ENCODE peak calls at places on chromosomes 6 and 20, in six cellular contexts. One of them, this sample, is unnamed.

GRCh38 chr20:18928626-18929025 is 115.0 kb downstream of the SCP2D1 start:
- DNase-seq in cardiac fibroblast: no peak
- DNase-seq in epithelial cell of esophagus: no peak
- DNase-seq in uterus: no peak
- DNase-seq in colonic mucosa: no peak
- DNase-seq in AG04450: no peak
- DNase-seq in this sample: no peak

GRCh38 chr6:169190970-169191369 is 62.7 kb downstream of the THBS2 start:
- DNase-seq in cardiac fibroblast: no peak
- DNase-seq in epithelial cell of esophagus: no peak
- DNase-seq in uterus: no peak
- DNase-seq in colonic mucosa: no peak
- DNase-seq in AG04450: no peak
- DNase-seq in this sample: no peak

GRCh38 chr6:110944681-110945151 is 13.8 kb upstream of the GTF3C6 start:
- DNase-seq in cardiac fibroblast: peak; percentile 67
- DNase-seq in epithelial cell of esophagus: peak; percentile 96
- DNase-seq in uterus: no peak
- DNase-seq in colonic mucosa: no peak
- DNase-seq in AG04450: peak; percentile 34
- DNase-seq in this sample: peak; percentile 78

GRCh38 chr6:143896096-143896880 is 32.0 kb downstream of the ZC2HC1B start:
- DNase-seq in cardiac fibroblast: no peak
- DNase-seq in epithelial cell of esophagus: peak; percentile 93
- DNase-seq in uterus: no peak
- DNase-seq in colonic mucosa: peak; percentile 32
- DNase-seq in AG04450: no peak
- DNase-seq in this sample: no peak

GRCh38 chr6:54074591-54075195 is 36.5 kb upstream of the MLIP start:
- DNase-seq in cardiac fibroblast: peak; percentile 32
- DNase-seq in epithelial cell of esophagus: no peak
- DNase-seq in uterus: no peak
- DNase-seq in colonic mucosa: no peak
- DNase-seq in AG04450: no peak
- DNase-seq in this sample: no peak

GRCh38 chr6:149202100-149202499 is 115.4 kb upstream of the TAB2 start:
- DNase-seq in cardiac fibroblast: no peak
- DNase-seq in epithelial cell of esophagus: no peak
- DNase-seq in uterus: no peak
- DNase-seq in colonic mucosa: no peak
- DNase-seq in AG04450: no peak
- DNase-seq in this sample: no peak

GRCh38 chr6:37693546-37694250 is 4.0 kb downstream of the MDGA1 start:
- DNase-seq in cardiac fibroblast: no peak
- DNase-seq in epithelial cell of esophagus: no peak
- DNase-seq in uterus: no peak
- DNase-seq in colonic mucosa: no peak
- DNase-seq in AG04450: no peak
- DNase-seq in this sample: no peak

GRCh38 chr6:51569594-51569993 is 517.8 kb downstream of the PKHD1 start:
- DNase-seq in cardiac fibroblast: no peak
- DNase-seq in epithelial cell of esophagus: peak; percentile 4
- DNase-seq in uterus: no peak
- DNase-seq in colonic mucosa: no peak
- DNase-seq in AG04450: no peak
- DNase-seq in this sample: no peak

GRCh38 chr20:10481671-10482070 is 46.6 kb downstream of the SLX4IP start:
- DNase-seq in cardiac fibroblast: no peak
- DNase-seq in epithelial cell of esophagus: no peak
- DNase-seq in uterus: no peak
- DNase-seq in colonic mucosa: no peak
- DNase-seq in AG04450: no peak
- DNase-seq in this sample: no peak

DNA sequence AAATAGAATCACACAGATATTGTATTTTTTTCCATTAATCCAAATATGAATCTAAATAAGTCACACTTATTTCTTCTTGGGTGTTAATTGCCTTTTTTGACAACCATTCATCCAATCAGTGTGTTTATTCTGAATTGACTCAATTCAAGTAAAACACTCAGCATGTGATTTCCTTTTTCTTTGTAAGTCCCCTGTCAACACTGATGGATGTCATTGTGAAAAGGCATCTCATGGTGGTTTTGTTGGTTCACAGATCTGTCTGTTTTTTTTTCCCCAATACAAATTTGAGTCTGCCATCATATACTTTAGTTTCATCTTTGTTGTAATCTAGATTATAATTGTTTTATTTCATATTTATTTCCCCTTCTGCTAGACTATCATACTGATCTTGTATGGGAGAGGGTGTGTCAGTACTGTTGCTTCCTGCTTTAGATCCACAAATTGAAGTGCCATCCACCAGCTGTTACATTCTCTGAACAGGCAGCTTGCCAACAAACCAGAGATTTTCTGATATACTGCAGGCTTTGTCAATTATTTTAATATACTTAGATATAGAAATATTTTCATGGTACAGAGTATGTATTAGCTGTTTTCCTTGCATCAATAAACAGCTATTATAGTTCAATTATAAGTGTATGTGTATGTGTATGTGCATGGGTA is 64.2 kb upstream of the FLRT3 start:
- DNase-seq in cardiac fibroblast: no peak
- DNase-seq in epithelial cell of esophagus: no peak
- DNase-seq in uterus: no peak
- DNase-seq in colonic mucosa: peak; percentile 19
- DNase-seq in AG04450: no peak
- DNase-seq in this sample: no peak
- TF ChIP-seq CTCF in cardiac fibroblast: no peak
- TF ChIP-seq CTCF in epithelial cell of esophagus: no peak
- TF ChIP-seq CTCF in uterus: no peak
- TF ChIP-seq CTCF in colonic mucosa: no peak
- TF ChIP-seq CTCF in AG04450: no peak
- TF ChIP-seq CTCF in this sample: no peak

GRCh38 chr6:135088818-135089809 is 34.5 kb upstream of the HBS1L start:
- DNase-seq in cardiac fibroblast: peak; percentile 42
- DNase-seq in epithelial cell of esophagus: peak; percentile 81
- DNase-seq in uterus: no peak
- DNase-seq in colonic mucosa: no peak
- DNase-seq in AG04450: peak; percentile 3
- DNase-seq in this sample: peak; percentile 11
- H3K4me3 ChIP-seq in cardiac fibroblast: peak overlapping the region; percentile 7
- H3K4me3 ChIP-seq in epithelial cell of esophagus: no peak overlapping the region
- H3K4me3 ChIP-seq in uterus: no peak overlapping the region
- H3K4me3 ChIP-seq in colonic mucosa: no peak overlapping the region
- H3K4me3 ChIP-seq in AG04450: no peak overlapping the region
- H3K4me3 ChIP-seq in this sample: no peak overlapping the region

DNA sequence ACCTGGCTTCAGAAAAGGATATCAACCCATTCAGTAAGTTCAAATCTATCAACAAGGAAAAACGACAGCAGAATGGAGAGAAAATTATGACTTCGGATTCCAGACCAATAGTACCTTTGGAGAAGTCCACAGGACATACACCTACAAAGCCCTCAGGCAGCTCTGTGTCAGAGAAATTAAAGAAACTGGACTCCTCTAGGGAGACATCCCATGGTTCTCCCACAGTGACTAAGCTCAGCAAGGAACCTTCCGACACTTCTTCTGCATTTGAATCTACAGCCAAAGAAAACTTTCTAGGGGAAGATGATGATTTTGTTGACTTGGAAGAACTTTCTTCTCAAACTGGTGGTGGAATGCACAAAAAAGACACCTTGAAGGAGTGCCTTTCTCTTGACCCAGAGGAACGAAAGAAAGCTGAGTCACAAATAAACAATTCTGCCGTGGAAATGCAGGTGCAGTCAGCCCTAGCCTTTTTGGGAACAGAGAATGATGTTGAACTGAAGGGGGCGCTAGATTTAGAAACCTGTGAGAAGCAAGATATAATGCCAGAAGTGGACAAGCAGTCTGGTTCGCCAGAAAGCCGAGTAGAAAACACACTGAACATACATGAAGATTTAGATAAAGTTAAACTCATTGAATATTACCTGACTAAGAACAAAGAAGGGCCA is 67.4 kb upstream of the HINT3 start:
- DNase-seq in cardiac fibroblast: peak; percentile 62
- DNase-seq in epithelial cell of esophagus: peak; percentile 80
- DNase-seq in uterus: no peak
- DNase-seq in colonic mucosa: no peak
- DNase-seq in AG04450: no peak
- DNase-seq in this sample: no peak
- TF ChIP-seq CTCF in cardiac fibroblast: peak; percentile 54
- TF ChIP-seq CTCF in epithelial cell of esophagus: peak; percentile 60
- TF ChIP-seq CTCF in uterus: no peak
- TF ChIP-seq CTCF in colonic mucosa: peak; percentile 47
- TF ChIP-seq CTCF in AG04450: peak; percentile 36
- TF ChIP-seq CTCF in this sample: peak; percentile 46

DNA sequence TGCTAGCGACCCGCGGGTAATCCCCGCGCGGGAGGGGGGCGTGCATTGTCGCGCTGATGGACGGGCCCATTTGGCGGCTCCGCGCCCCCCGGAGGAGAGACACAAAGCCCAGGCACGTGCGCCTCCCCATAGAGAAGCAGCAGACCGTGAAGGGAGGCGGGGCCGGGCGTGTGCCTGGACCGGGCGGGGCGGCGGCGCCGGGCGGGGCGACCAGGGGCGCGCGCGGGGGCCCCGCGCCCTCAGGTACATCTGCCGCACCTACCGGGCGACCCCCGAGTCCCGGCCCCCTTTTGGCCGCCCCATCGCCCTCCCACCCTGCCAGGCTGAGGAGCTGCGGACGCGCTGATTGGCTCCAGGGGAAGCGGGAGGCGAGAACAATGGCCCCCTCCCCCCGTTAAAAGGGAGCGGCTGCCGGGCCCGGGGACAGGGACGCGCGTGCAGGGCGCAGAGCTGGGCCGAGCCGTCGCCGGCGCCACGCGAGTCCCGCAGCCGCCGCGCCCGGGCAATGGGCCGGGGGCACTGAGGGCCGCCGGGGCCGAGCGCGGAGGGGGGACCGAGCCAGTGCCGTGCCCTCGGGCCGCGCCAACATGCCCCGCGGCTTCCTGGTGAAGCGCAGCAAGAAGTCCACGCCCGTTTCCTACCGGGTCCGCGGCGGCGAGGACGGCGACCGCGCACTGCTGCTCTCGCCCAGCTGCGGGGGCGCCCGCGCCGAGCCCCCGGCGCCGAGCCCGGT is at the start of gene INSM1:
- DNase-seq in cardiac fibroblast: no peak
- DNase-seq in epithelial cell of esophagus: no peak
- DNase-seq in uterus: no peak
- DNase-seq in colonic mucosa: no peak
- DNase-seq in AG04450: no peak
- DNase-seq in this sample: no peak
- H3K4me3 ChIP-seq in cardiac fibroblast: no peak within 1 kb of the TSS
- H3K4me3 ChIP-seq in epithelial cell of esophagus: no peak within 1 kb of the TSS
- H3K4me3 ChIP-seq in uterus: no peak within 1 kb of the TSS
- H3K4me3 ChIP-seq in colonic mucosa: no peak within 1 kb of the TSS
- H3K4me3 ChIP-seq in AG04450: no peak within 1 kb of the TSS
- H3K4me3 ChIP-seq in this sample: no peak within 1 kb of the TSS

DNA sequence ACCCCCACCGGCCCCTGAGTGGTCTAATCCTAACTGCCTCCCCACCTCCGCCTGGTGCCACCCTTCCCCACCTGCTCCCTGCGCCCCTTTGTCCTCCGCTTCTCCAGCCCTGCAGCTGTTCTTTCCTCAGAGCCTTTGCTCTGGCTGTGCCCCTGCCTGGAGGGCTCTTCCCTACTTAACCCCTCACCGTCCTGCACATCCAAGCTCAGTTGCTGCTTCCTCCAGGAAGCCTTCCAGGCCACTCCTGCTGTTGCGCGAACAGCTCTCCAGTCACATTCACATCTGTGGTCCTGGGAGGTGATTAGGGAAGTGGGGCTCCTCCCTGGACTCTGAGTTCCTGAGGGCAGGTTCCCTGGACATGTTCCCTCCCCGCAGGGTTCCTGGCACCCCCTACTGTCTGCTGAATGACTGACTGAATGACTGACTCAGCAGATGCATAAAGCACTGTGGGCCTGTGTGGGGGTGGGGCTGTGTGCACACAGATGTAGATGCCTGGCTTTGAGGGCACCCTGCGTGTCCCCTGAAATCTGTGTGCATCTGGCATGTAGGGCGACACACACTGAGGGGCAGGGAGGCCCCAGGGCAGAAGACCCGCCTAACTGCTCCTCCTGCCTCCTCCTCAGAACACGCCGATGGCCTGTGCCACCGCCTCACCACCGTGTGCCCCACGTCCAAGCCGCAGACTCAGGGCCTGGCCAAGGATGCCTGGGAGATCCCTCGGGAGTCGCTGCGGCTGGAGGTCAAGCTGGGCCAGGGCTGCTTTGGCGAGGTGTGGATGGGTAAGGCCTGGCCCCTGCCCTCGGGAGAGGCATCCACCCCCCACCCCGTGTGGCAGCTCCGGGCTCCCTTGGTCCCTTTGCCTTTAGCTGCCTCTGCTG is 51.4 kb downstream of the SRC start:
- DNase-seq in cardiac fibroblast: no peak
- DNase-seq in epithelial cell of esophagus: no peak
- DNase-seq in uterus: no peak
- DNase-seq in colonic mucosa: no peak
- DNase-seq in AG04450: no peak
- DNase-seq in this sample: no peak
- TF ChIP-seq CTCF in cardiac fibroblast: no peak
- TF ChIP-seq CTCF in epithelial cell of esophagus: no peak
- TF ChIP-seq CTCF in uterus: no peak
- TF ChIP-seq CTCF in colonic mucosa: no peak
- TF ChIP-seq CTCF in AG04450: no peak
- TF ChIP-seq CTCF in this sample: peak; percentile 4

GRCh38 chr6:170289108-170289931 is 1.6 kb downstream of the DLL1 start:
- DNase-seq in cardiac fibroblast: no peak
- DNase-seq in epithelial cell of esophagus: peak; percentile 27
- DNase-seq in uterus: no peak
- DNase-seq in colonic mucosa: no peak
- DNase-seq in AG04450: no peak
- DNase-seq in this sample: no peak
- H3K4me3 ChIP-seq in cardiac fibroblast: peak overlapping the region; percentile 62
- H3K4me3 ChIP-seq in epithelial cell of esophagus: peak overlapping the region; percentile 72
- H3K4me3 ChIP-seq in uterus: peak overlapping the region; percentile 49
- H3K4me3 ChIP-seq in colonic mucosa: peak overlapping the region; percentile 72
- H3K4me3 ChIP-seq in AG04450: peak overlapping the region; percentile 61
- H3K4me3 ChIP-seq in this sample: peak overlapping the region; percentile 74

DNA sequence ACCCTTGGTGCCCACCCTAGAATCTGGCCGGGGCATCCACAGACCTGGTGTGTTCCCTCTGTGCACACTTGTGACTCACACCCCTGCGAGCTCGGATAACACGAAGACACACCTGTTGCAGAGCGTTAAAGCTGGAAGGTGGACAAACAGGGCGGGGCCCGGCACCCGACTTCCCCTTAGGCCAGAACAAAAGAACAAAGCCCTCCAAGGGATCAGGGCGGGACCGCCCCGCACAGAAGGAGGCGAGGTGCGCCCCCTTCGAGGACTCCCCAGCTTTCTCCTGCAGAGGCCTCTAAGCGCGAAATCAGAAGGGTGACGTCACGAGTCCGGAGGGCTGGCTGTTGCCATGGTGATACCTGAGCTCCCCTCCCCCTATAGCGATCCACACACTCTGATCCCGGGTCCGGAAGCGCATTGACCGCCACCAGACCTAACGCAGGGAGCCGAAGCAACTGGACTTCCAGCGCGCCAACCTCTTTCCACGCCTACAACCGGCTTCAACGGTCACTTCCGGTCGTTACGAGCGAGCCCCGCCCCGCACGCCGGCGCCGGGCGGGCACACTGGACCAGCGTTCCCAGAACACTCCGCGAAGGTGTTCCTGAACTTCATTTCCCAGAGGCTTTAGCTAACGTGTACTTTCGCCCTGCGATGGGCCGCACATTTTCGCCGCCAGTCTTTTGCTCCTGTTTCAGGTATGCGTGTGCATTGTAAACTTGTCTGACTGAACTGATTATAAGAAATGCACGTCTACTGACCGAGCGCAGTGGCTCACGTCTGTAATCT is at the start of gene ZNF184:
- DNase-seq in cardiac fibroblast: peak; percentile 99
- DNase-seq in epithelial cell of esophagus: peak; percentile 98
- DNase-seq in uterus: peak; percentile 95
- DNase-seq in colonic mucosa: peak; percentile 97
- DNase-seq in AG04450: peak; percentile 93
- DNase-seq in this sample: peak; percentile 91
- TF ChIP-seq CTCF in cardiac fibroblast: no peak
- TF ChIP-seq CTCF in epithelial cell of esophagus: peak; percentile 6
- TF ChIP-seq CTCF in uterus: peak; percentile 27
- TF ChIP-seq CTCF in colonic mucosa: no peak
- TF ChIP-seq CTCF in AG04450: peak; percentile 2
- TF ChIP-seq CTCF in this sample: no peak